ENCODE peak calls at places on chromosomes 13 and 19, in five cellular contexts. One of them, this sample, is unnamed.

GRCh38 chr13:103805771-103806170 is 739.6 kb upstream of the SLC10A2 start:
- DNase-seq in tibial nerve: no peak
- DNase-seq in cardiac fibroblast: no peak
- DNase-seq in glutamatergic neuron: no peak
- DNase-seq in PC-3: no peak
- DNase-seq in this sample: no peak

GRCh38 chr13:44868397-44868796 is 120.9 kb downstream of the NUFIP1 start:
- DNase-seq in cardiac fibroblast: no peak
- DNase-seq in PC-3: no peak
- DNase-seq in glutamatergic neuron: no peak
- DNase-seq in tibial nerve: no peak
- DNase-seq in this sample: no peak

GRCh38 chr13:90168953-90169352 is 1178.5 kb upstream of the MIR17HG start:
- DNase-seq in cardiac fibroblast: no peak
- DNase-seq in tibial nerve: no peak
- DNase-seq in PC-3: no peak
- DNase-seq in glutamatergic neuron: no peak
- DNase-seq in this sample: no peak

GRCh38 chr19:49916839-49917733 is 11.9 kb upstream of the ATF5 start:
- DNase-seq in glutamatergic neuron: no peak
- DNase-seq in cardiac fibroblast: no peak
- DNase-seq in tibial nerve: no peak
- DNase-seq in PC-3: no peak
- DNase-seq in this sample: no peak

GRCh38 chr19:53553865-53554791 is 16.2 kb downstream of the ZNF331 start:
- DNase-seq in cardiac fibroblast: peak
- DNase-seq in tibial nerve: peak
- DNase-seq in glutamatergic neuron: peak
- DNase-seq in PC-3: peak
- DNase-seq in this sample: no peak

GRCh38 chr19:55702131-55702627 is 27.2 kb downstream of the EPN1 start:
- DNase-seq in glutamatergic neuron: no peak
- DNase-seq in tibial nerve: no peak
- DNase-seq in cardiac fibroblast: peak
- DNase-seq in PC-3: no peak
- DNase-seq in this sample: no peak

GRCh38 chr13:44210525-44210924 is 163.1 kb upstream of the SERP2 start:
- DNase-seq in PC-3: no peak
- DNase-seq in glutamatergic neuron: no peak
- DNase-seq in cardiac fibroblast: no peak
- DNase-seq in tibial nerve: no peak
- DNase-seq in this sample: no peak

GRCh38 chr19:44848036-44848804 is 2.1 kb downstream of the NECTIN2 start:
- DNase-seq in tibial nerve: no peak
- DNase-seq in glutamatergic neuron: peak
- DNase-seq in PC-3: peak
- DNase-seq in cardiac fibroblast: peak
- DNase-seq in this sample: peak

GRCh38 chr19:48966541-48967345 is 1.6 kb downstream of the FTL start:
- DNase-seq in tibial nerve: no peak
- DNase-seq in cardiac fibroblast: peak
- DNase-seq in PC-3: no peak
- DNase-seq in glutamatergic neuron: no peak
- DNase-seq in this sample: no peak

GRCh38 chr19:1213391-1214286 is 8.1 kb downstream of the STK11 start:
- DNase-seq in tibial nerve: no peak
- DNase-seq in cardiac fibroblast: peak
- DNase-seq in PC-3: no peak
- DNase-seq in glutamatergic neuron: peak
- DNase-seq in this sample: no peak

GRCh38 chr19:3607398-3608078 is 863 bp upstream of the TBXA2R start:
- DNase-seq in PC-3: peak
- DNase-seq in cardiac fibroblast: peak
- DNase-seq in glutamatergic neuron: no peak
- DNase-seq in tibial nerve: no peak
- DNase-seq in this sample: no peak

GRCh38 chr19:53868091-53868891 is 608 bp downstream of the MYADM start:
- DNase-seq in tibial nerve: no peak
- DNase-seq in cardiac fibroblast: peak
- DNase-seq in PC-3: peak
- DNase-seq in glutamatergic neuron: peak
- DNase-seq in this sample: no peak

GRCh38 chr13:29758591-29759114 is 91.8 kb downstream of the UBL3 start:
- DNase-seq in cardiac fibroblast: no peak
- DNase-seq in glutamatergic neuron: no peak
- DNase-seq in PC-3: peak
- DNase-seq in tibial nerve: no peak
- DNase-seq in this sample: no peak

GRCh38 chr13:111021270-111021669 is 93.8 kb upstream of the ARHGEF7 start:
- DNase-seq in cardiac fibroblast: no peak
- DNase-seq in glutamatergic neuron: no peak
- DNase-seq in tibial nerve: no peak
- DNase-seq in PC-3: no peak
- DNase-seq in this sample: no peak

GRCh38 chr19:15437355-15438123 is 12.2 kb downstream of the WIZ start:
- DNase-seq in tibial nerve: no peak
- DNase-seq in PC-3: no peak
- DNase-seq in glutamatergic neuron: no peak
- DNase-seq in cardiac fibroblast: peak
- DNase-seq in this sample: no peak

GRCh38 chr13:61183670-61184069 is 232.0 kb downstream of the PCDH20 start:
- DNase-seq in glutamatergic neuron: no peak
- DNase-seq in cardiac fibroblast: no peak
- DNase-seq in PC-3: no peak
- DNase-seq in tibial nerve: no peak
- DNase-seq in this sample: no peak

GRCh38 chr13:66969291-66969690 is 260.8 kb downstream of the PCDH9 start:
- DNase-seq in cardiac fibroblast: no peak
- DNase-seq in PC-3: no peak
- DNase-seq in tibial nerve: no peak
- DNase-seq in glutamatergic neuron: no peak
- DNase-seq in this sample: no peak

GRCh38 chr19:46209051-46209450 is 20.5 kb upstream of the IGFL1 start:
- DNase-seq in cardiac fibroblast: no peak
- DNase-seq in glutamatergic neuron: no peak
- DNase-seq in PC-3: peak
- DNase-seq in tibial nerve: no peak
- DNase-seq in this sample: no peak

GRCh38 chr13:21777166-21777565 is 106.3 kb downstream of the FGF9 start:
- DNase-seq in tibial nerve: no peak
- DNase-seq in cardiac fibroblast: no peak
- DNase-seq in glutamatergic neuron: no peak
- DNase-seq in PC-3: no peak
- DNase-seq in this sample: no peak

GRCh38 chr19:55406869-55407624 is 541 bp downstream of the UBE2S start:
- DNase-seq in PC-3: no peak
- DNase-seq in tibial nerve: no peak
- DNase-seq in glutamatergic neuron: peak
- DNase-seq in cardiac fibroblast: peak
- DNase-seq in this sample: no peak

GRCh38 chr19:34711890-34712289 is 22.2 kb upstream of the ZNF181 start:
- DNase-seq in glutamatergic neuron: no peak
- DNase-seq in cardiac fibroblast: no peak
- DNase-seq in tibial nerve: no peak
- DNase-seq in PC-3: no peak
- DNase-seq in this sample: no peak

GRCh38 chr13:89846890-89847585 is 1500.4 kb upstream of the MIR17HG start:
- DNase-seq in PC-3: peak
- DNase-seq in glutamatergic neuron: no peak
- DNase-seq in cardiac fibroblast: peak
- DNase-seq in tibial nerve: no peak
- DNase-seq in this sample: no peak

GRCh38 chr19:43560687-43561086 is 14.6 kb downstream of the XRCC1 start:
- DNase-seq in PC-3: no peak
- DNase-seq in cardiac fibroblast: peak
- DNase-seq in glutamatergic neuron: peak
- DNase-seq in tibial nerve: no peak
- DNase-seq in this sample: no peak
- TF ChIP-seq CTCF in PC-3: peak
- TF ChIP-seq CTCF in cardiac fibroblast: peak
- TF ChIP-seq CTCF in glutamatergic neuron: no peak
- TF ChIP-seq CTCF in tibial nerve: no peak
- TF ChIP-seq CTCF in this sample: no peak

GRCh38 chr13:68927387-68928026 is 1180.1 kb upstream of the ATXN8OS start:
- DNase-seq in PC-3: peak
- DNase-seq in tibial nerve: no peak
- DNase-seq in glutamatergic neuron: peak
- DNase-seq in cardiac fibroblast: no peak
- DNase-seq in this sample: peak

GRCh38 chr13:68929055-68929454 is 1178.6 kb upstream of the ATXN8OS start:
- DNase-seq in tibial nerve: no peak
- DNase-seq in glutamatergic neuron: no peak
- DNase-seq in PC-3: peak
- DNase-seq in cardiac fibroblast: no peak
- DNase-seq in this sample: no peak

DNA sequence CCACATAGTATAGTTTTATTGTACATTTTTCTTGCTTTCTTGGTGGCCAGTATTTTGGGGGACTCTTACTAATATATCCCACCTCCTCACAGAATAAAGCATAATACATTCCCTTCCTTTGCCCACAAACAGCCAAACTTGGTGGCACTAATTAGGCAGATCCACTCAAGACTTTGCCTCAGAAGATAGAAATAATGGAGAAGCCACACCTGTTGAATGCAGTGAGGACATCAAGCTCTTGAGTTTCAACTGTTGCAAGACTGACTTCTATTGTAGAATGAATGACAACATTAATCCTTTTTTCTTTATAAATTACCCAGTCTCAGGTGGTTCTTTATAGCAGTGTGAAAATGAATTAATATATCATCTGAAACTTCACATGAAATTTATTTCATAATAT is 1183.6 kb upstream of the ATXN8OS start:
- DNase-seq in cardiac fibroblast: no peak
- DNase-seq in PC-3: no peak
- DNase-seq in glutamatergic neuron: no peak
- DNase-seq in tibial nerve: no peak
- DNase-seq in this sample: no peak
- TF ChIP-seq CTCF in cardiac fibroblast: no peak
- TF ChIP-seq CTCF in PC-3: no peak
- TF ChIP-seq CTCF in glutamatergic neuron: no peak
- TF ChIP-seq CTCF in tibial nerve: no peak
- TF ChIP-seq CTCF in this sample: no peak

GRCh38 chr19:28980236-28980868 is 232.6 kb downstream of the UQCRFS1 start:
- DNase-seq in PC-3: no peak
- DNase-seq in cardiac fibroblast: peak
- DNase-seq in tibial nerve: no peak
- DNase-seq in glutamatergic neuron: no peak
- DNase-seq in this sample: no peak
- TF ChIP-seq CTCF in PC-3: no peak
- TF ChIP-seq CTCF in cardiac fibroblast: peak
- TF ChIP-seq CTCF in tibial nerve: no peak
- TF ChIP-seq CTCF in glutamatergic neuron: no peak
- TF ChIP-seq CTCF in this sample: peak

GRCh38 chr19:18428173-18428836 is 9.1 kb downstream of the SSBP4 start:
- DNase-seq in PC-3: no peak
- DNase-seq in tibial nerve: no peak
- DNase-seq in glutamatergic neuron: peak
- DNase-seq in cardiac fibroblast: no peak
- DNase-seq in this sample: no peak
- TF ChIP-seq CTCF in PC-3: no peak
- TF ChIP-seq CTCF in tibial nerve: no peak
- TF ChIP-seq CTCF in glutamatergic neuron: peak
- TF ChIP-seq CTCF in cardiac fibroblast: no peak
- TF ChIP-seq CTCF in this sample: no peak

GRCh38 chr13:99656843-99657506 is 155.7 kb downstream of the TM9SF2 start:
- DNase-seq in cardiac fibroblast: no peak
- DNase-seq in PC-3: no peak
- DNase-seq in tibial nerve: no peak
- DNase-seq in glutamatergic neuron: no peak
- DNase-seq in this sample: no peak

GRCh38 chr13:99659234-99659633 is 158.0 kb downstream of the TM9SF2 start:
- DNase-seq in PC-3: no peak
- DNase-seq in glutamatergic neuron: no peak
- DNase-seq in cardiac fibroblast: no peak
- DNase-seq in tibial nerve: no peak
- DNase-seq in this sample: no peak

GRCh38 chr13:99657848-99658265 is 156.6 kb downstream of the TM9SF2 start:
- DNase-seq in glutamatergic neuron: peak
- DNase-seq in tibial nerve: no peak
- DNase-seq in PC-3: no peak
- DNase-seq in cardiac fibroblast: peak
- DNase-seq in this sample: peak

GRCh38 chr13:99660101-99660500 is 158.8 kb downstream of the TM9SF2 start:
- DNase-seq in PC-3: no peak
- DNase-seq in cardiac fibroblast: no peak
- DNase-seq in tibial nerve: no peak
- DNase-seq in glutamatergic neuron: no peak
- DNase-seq in this sample: no peak

GRCh38 chr13:99658266-99658991 is 157.2 kb downstream of the TM9SF2 start:
- DNase-seq in tibial nerve: peak
- DNase-seq in PC-3: peak
- DNase-seq in cardiac fibroblast: peak
- DNase-seq in glutamatergic neuron: peak
- DNase-seq in this sample: peak
- TF ChIP-seq CTCF in tibial nerve: peak
- TF ChIP-seq CTCF in PC-3: peak
- TF ChIP-seq CTCF in cardiac fibroblast: peak
- TF ChIP-seq CTCF in glutamatergic neuron: no peak
- TF ChIP-seq CTCF in this sample: peak